ENCODE peak calls at places on chromosomes 16 and 17, in six cellular contexts. One of them, this sample, is unnamed.
A peak's percentile ranks its signal among the peaks of the same experiment; 100 is the strongest.

GRCh38 chr17:65917560-65917959 is 274.4 kb downstream of the CEP112 start:
- DNase-seq in HFF-Myc: no peak
- DNase-seq in A549: no peak
- DNase-seq in heart right ventricle: no peak
- DNase-seq in fibroblast of mammary gland: no peak
- DNase-seq in skeletal muscle cell: no peak
- DNase-seq in this sample: no peak

GRCh38 chr16:11575223-11575589 is 11.5 kb downstream of the LITAF start:
- DNase-seq in A549: no peak
- DNase-seq in HFF-Myc: no peak
- DNase-seq in heart right ventricle: no peak
- DNase-seq in skeletal muscle cell: no peak
- DNase-seq in fibroblast of mammary gland: no peak
- DNase-seq in this sample: no peak

GRCh38 chr16:19227643-19228042 is 57.9 kb upstream of the CLEC19A start:
- DNase-seq in HFF-Myc: no peak
- DNase-seq in skeletal muscle cell: no peak
- DNase-seq in A549: no peak
- DNase-seq in fibroblast of mammary gland: no peak
- DNase-seq in heart right ventricle: no peak
- DNase-seq in this sample: no peak

GRCh38 chr16:66423177-66423576 is 3.9 kb upstream of the BEAN1 start:
- DNase-seq in fibroblast of mammary gland: no peak
- DNase-seq in HFF-Myc: no peak
- DNase-seq in skeletal muscle cell: no peak
- DNase-seq in heart right ventricle: no peak
- DNase-seq in A549: no peak
- DNase-seq in this sample: no peak

GRCh38 chr17:6084226-6085161 is 14.3 kb downstream of the WSCD1 start:
- DNase-seq in fibroblast of mammary gland: no peak
- DNase-seq in HFF-Myc: no peak
- DNase-seq in heart right ventricle: no peak
- DNase-seq in skeletal muscle cell: peak; percentile 39
- DNase-seq in A549: no peak
- DNase-seq in this sample: no peak

GRCh38 chr16:56576585-56577299 is 11.9 kb downstream of the MT4 start:
- DNase-seq in A549: peak; percentile 41
- DNase-seq in heart right ventricle: peak; percentile 78
- DNase-seq in fibroblast of mammary gland: peak; percentile 62
- DNase-seq in skeletal muscle cell: no peak
- DNase-seq in HFF-Myc: peak; percentile 24
- DNase-seq in this sample: no peak

GRCh38 chr17:36152639-36153120 is 23.8 kb downstream of the TBC1D3B start:
- DNase-seq in skeletal muscle cell: no peak
- DNase-seq in heart right ventricle: no peak
- DNase-seq in HFF-Myc: no peak
- DNase-seq in fibroblast of mammary gland: peak; percentile 30
- DNase-seq in A549: no peak
- DNase-seq in this sample: no peak

GRCh38 chr16:85286066-85286712 is 173.9 kb upstream of the CIBAR2 start:
- DNase-seq in HFF-Myc: no peak
- DNase-seq in skeletal muscle cell: peak; percentile 47
- DNase-seq in fibroblast of mammary gland: peak; percentile 88
- DNase-seq in heart right ventricle: peak; percentile 69
- DNase-seq in A549: no peak
- DNase-seq in this sample: peak; percentile 7

GRCh38 chr17:38663125-38663751 is 11.5 kb downstream of the EPOP start:
- DNase-seq in fibroblast of mammary gland: peak; percentile 18
- DNase-seq in skeletal muscle cell: no peak
- DNase-seq in HFF-Myc: peak; percentile 30
- DNase-seq in A549: peak; percentile 94
- DNase-seq in heart right ventricle: peak; percentile 45
- DNase-seq in this sample: no peak

GRCh38 chr16:57422026-57422944 is 17.7 kb downstream of the CCL17 start:
- DNase-seq in A549: peak; percentile 55
- DNase-seq in HFF-Myc: peak; percentile 53
- DNase-seq in skeletal muscle cell: peak; percentile 22
- DNase-seq in fibroblast of mammary gland: peak; percentile 65
- DNase-seq in heart right ventricle: no peak
- DNase-seq in this sample: peak; percentile 5

GRCh38 chr16:48054881-48055601 is 100.8 kb downstream of the ABCC12 start:
- DNase-seq in fibroblast of mammary gland: peak; percentile 70
- DNase-seq in HFF-Myc: peak; percentile 12
- DNase-seq in skeletal muscle cell: no peak
- DNase-seq in heart right ventricle: peak; percentile 24
- DNase-seq in A549: peak; percentile 30
- DNase-seq in this sample: no peak

GRCh38 chr16:89138843-89139520 is 32.6 kb upstream of the CDH15 start:
- DNase-seq in fibroblast of mammary gland: no peak
- DNase-seq in heart right ventricle: no peak
- DNase-seq in A549: no peak
- DNase-seq in HFF-Myc: no peak
- DNase-seq in skeletal muscle cell: no peak
- DNase-seq in this sample: no peak

GRCh38 chr17:48529191-48529979 is 1.4 kb downstream of the HOXB1 start:
- DNase-seq in fibroblast of mammary gland: no peak
- DNase-seq in skeletal muscle cell: no peak
- DNase-seq in heart right ventricle: no peak
- DNase-seq in A549: no peak
- DNase-seq in HFF-Myc: no peak
- DNase-seq in this sample: no peak

GRCh38 chr16:2970563-2970962 is 1.4 kb downstream of the PAQR4 start:
- DNase-seq in fibroblast of mammary gland: no peak
- DNase-seq in heart right ventricle: no peak
- DNase-seq in A549: no peak
- DNase-seq in skeletal muscle cell: no peak
- DNase-seq in HFF-Myc: no peak
- DNase-seq in this sample: no peak

GRCh38 chr16:83955218-83956130 is 2.4 kb downstream of the OSGIN1 start:
- DNase-seq in skeletal muscle cell: no peak
- DNase-seq in A549: no peak
- DNase-seq in fibroblast of mammary gland: peak; percentile 58
- DNase-seq in HFF-Myc: peak; percentile 42
- DNase-seq in heart right ventricle: no peak
- DNase-seq in this sample: no peak

GRCh38 chr17:56699186-56699895 is 105.8 kb downstream of the NOG start:
- DNase-seq in A549: peak; percentile 99
- DNase-seq in fibroblast of mammary gland: peak; percentile 95
- DNase-seq in HFF-Myc: peak; percentile 97
- DNase-seq in skeletal muscle cell: peak; percentile 91
- DNase-seq in heart right ventricle: peak; percentile 26
- DNase-seq in this sample: peak; percentile 93

GRCh38 chr16:65312795-65313194 is 190.9 kb upstream of the CDH11 start:
- DNase-seq in A549: no peak
- DNase-seq in HFF-Myc: no peak
- DNase-seq in skeletal muscle cell: no peak
- DNase-seq in fibroblast of mammary gland: peak; percentile 48
- DNase-seq in heart right ventricle: no peak
- DNase-seq in this sample: peak; percentile 59

GRCh38 chr16:4924593-4925378 is 12.2 kb downstream of the PPL start:
- DNase-seq in HFF-Myc: no peak
- DNase-seq in A549: no peak
- DNase-seq in heart right ventricle: no peak
- DNase-seq in fibroblast of mammary gland: no peak
- DNase-seq in skeletal muscle cell: no peak
- DNase-seq in this sample: no peak

GRCh38 chr16:68434654-68435210 is 13.6 kb downstream of the SMPD3 start:
- DNase-seq in fibroblast of mammary gland: no peak
- DNase-seq in heart right ventricle: no peak
- DNase-seq in HFF-Myc: no peak
- DNase-seq in skeletal muscle cell: no peak
- DNase-seq in A549: no peak
- DNase-seq in this sample: no peak

GRCh38 chr16:68433316-68433715 is 15.0 kb downstream of the SMPD3 start:
- DNase-seq in HFF-Myc: no peak
- DNase-seq in heart right ventricle: no peak
- DNase-seq in A549: no peak
- DNase-seq in fibroblast of mammary gland: no peak
- DNase-seq in skeletal muscle cell: no peak
- DNase-seq in this sample: no peak

GRCh38 chr16:68432701-68433100 is 15.6 kb downstream of the SMPD3 start:
- DNase-seq in skeletal muscle cell: no peak
- DNase-seq in heart right ventricle: no peak
- DNase-seq in A549: no peak
- DNase-seq in fibroblast of mammary gland: no peak
- DNase-seq in HFF-Myc: no peak
- DNase-seq in this sample: no peak

DNA sequence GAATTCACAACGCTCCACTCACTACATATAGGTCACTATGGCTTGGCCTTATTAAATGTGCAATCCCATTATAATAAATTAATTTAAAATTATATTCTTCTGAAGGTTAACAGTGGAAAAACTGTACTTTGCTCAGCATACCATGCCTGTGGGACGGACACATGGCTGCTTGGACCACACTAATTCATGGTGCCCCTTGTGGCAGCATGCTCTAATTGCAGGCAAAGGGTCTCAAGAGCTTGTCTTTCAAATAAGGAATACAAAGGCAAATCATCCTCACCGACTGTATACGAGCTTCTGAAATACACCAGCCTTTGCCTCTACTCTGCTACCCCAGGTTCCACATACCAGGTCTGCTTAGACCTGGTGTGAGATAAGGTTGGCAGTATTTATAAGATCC is 11.7 kb downstream of the SMPD3 start:
- DNase-seq in HFF-Myc: no peak
- DNase-seq in skeletal muscle cell: no peak
- DNase-seq in A549: no peak
- DNase-seq in fibroblast of mammary gland: peak; percentile 5
- DNase-seq in heart right ventricle: no peak
- DNase-seq in this sample: no peak
- H3K4me3 ChIP-seq in HFF-Myc: no peak overlapping the region
- H3K4me3 ChIP-seq in skeletal muscle cell: no peak overlapping the region
- H3K4me3 ChIP-seq in A549: no peak overlapping the region
- H3K4me3 ChIP-seq in fibroblast of mammary gland: no peak overlapping the region
- H3K4me3 ChIP-seq in heart right ventricle: no peak overlapping the region
- H3K4me3 ChIP-seq in this sample: no peak overlapping the region

GRCh38 chr17:63445571-63446217 is 412 bp downstream of the CYB561 start:
- DNase-seq in A549: peak; percentile 92
- DNase-seq in heart right ventricle: no peak
- DNase-seq in HFF-Myc: no peak
- DNase-seq in fibroblast of mammary gland: no peak
- DNase-seq in skeletal muscle cell: no peak
- DNase-seq in this sample: no peak

GRCh38 chr17:63444457-63444856 is 1.6 kb downstream of the CYB561 start:
- DNase-seq in skeletal muscle cell: no peak
- DNase-seq in HFF-Myc: no peak
- DNase-seq in heart right ventricle: no peak
- DNase-seq in fibroblast of mammary gland: no peak
- DNase-seq in A549: no peak
- DNase-seq in this sample: no peak

GRCh38 chr17:63443053-63443452 is 3.1 kb downstream of the CYB561 start:
- DNase-seq in skeletal muscle cell: no peak
- DNase-seq in A549: no peak
- DNase-seq in heart right ventricle: no peak
- DNase-seq in HFF-Myc: no peak
- DNase-seq in fibroblast of mammary gland: no peak
- DNase-seq in this sample: no peak

GRCh38 chr17:63446218-63446980 is at the start of gene CYB561:
- DNase-seq in fibroblast of mammary gland: peak; percentile 63
- DNase-seq in heart right ventricle: peak; percentile 82
- DNase-seq in skeletal muscle cell: no peak
- DNase-seq in HFF-Myc: no peak
- DNase-seq in A549: peak; percentile 92
- DNase-seq in this sample: no peak

GRCh38 chr17:63445065-63445464 is 1.0 kb downstream of the CYB561 start:
- DNase-seq in fibroblast of mammary gland: no peak
- DNase-seq in skeletal muscle cell: no peak
- DNase-seq in A549: no peak
- DNase-seq in HFF-Myc: no peak
- DNase-seq in heart right ventricle: no peak
- DNase-seq in this sample: no peak
- H3K4me3 ChIP-seq in fibroblast of mammary gland: peak overlapping the region; percentile 49
- H3K4me3 ChIP-seq in skeletal muscle cell: no peak overlapping the region
- H3K4me3 ChIP-seq in A549: peak overlapping the region; percentile 69
- H3K4me3 ChIP-seq in HFF-Myc: no peak overlapping the region
- H3K4me3 ChIP-seq in heart right ventricle: peak overlapping the region; percentile 71
- H3K4me3 ChIP-seq in this sample: no peak overlapping the region

GRCh38 chr17:76407509-76407908 is 23.1 kb downstream of the SPHK1 start:
- DNase-seq in fibroblast of mammary gland: no peak
- DNase-seq in skeletal muscle cell: no peak
- DNase-seq in heart right ventricle: no peak
- DNase-seq in A549: no peak
- DNase-seq in HFF-Myc: no peak
- DNase-seq in this sample: no peak
- H3K4me3 ChIP-seq in fibroblast of mammary gland: no peak overlapping the region
- H3K4me3 ChIP-seq in skeletal muscle cell: no peak overlapping the region
- H3K4me3 ChIP-seq in heart right ventricle: no peak overlapping the region
- H3K4me3 ChIP-seq in A549: no peak overlapping the region
- H3K4me3 ChIP-seq in HFF-Myc: no peak overlapping the region
- H3K4me3 ChIP-seq in this sample: no peak overlapping the region

GRCh38 chr16:67934306-67935095 is 2.1 kb downstream of the PSMB10 start:
- DNase-seq in A549: no peak
- DNase-seq in fibroblast of mammary gland: no peak
- DNase-seq in skeletal muscle cell: no peak
- DNase-seq in heart right ventricle: no peak
- DNase-seq in HFF-Myc: no peak
- DNase-seq in this sample: no peak
- H3K4me3 ChIP-seq in A549: peak overlapping the region; percentile 76
- H3K4me3 ChIP-seq in fibroblast of mammary gland: peak overlapping the region; percentile 88
- H3K4me3 ChIP-seq in skeletal muscle cell: peak overlapping the region; percentile 91
- H3K4me3 ChIP-seq in heart right ventricle: peak overlapping the region; percentile 78
- H3K4me3 ChIP-seq in HFF-Myc: peak overlapping the region; percentile 92
- H3K4me3 ChIP-seq in this sample: peak overlapping the region; percentile 100

DNA sequence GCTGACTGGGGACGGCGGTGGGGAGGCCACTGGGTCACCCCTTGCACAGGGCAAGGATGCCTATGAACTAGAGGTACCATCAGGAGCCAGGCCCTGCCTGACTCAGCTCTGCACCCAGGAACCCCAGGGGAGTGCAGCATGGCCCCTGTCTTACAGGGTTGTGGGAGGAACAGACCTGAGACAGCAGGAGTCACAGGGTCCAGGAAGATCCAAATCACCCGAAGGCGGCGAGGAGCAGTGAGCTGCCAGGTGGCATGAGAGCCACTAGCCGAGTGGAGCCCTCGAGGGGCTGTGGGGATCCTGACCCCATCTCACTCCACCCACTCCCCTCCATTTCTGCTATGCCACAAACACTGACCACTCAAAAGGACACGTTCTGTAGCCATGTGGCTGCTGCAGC is 30.8 kb downstream of the PLD6 start:
- DNase-seq in heart right ventricle: no peak
- DNase-seq in HFF-Myc: no peak
- DNase-seq in A549: no peak
- DNase-seq in skeletal muscle cell: no peak
- DNase-seq in fibroblast of mammary gland: no peak
- DNase-seq in this sample: no peak
- H3K4me3 ChIP-seq in heart right ventricle: no peak overlapping the region
- H3K4me3 ChIP-seq in HFF-Myc: no peak overlapping the region
- H3K4me3 ChIP-seq in A549: no peak overlapping the region
- H3K4me3 ChIP-seq in skeletal muscle cell: no peak overlapping the region
- H3K4me3 ChIP-seq in fibroblast of mammary gland: no peak overlapping the region
- H3K4me3 ChIP-seq in this sample: no peak overlapping the region

This sample was measured in AG04449.